ENCODE peak calls at places on chromosomes 11 and 22, in six cellular contexts. P is right cardiac atrium; J is foreskin keratinocyte; T is naive thymus-derived CD4-positive, alpha-beta T cell; R is IMR-90; S is HL-60. W is an unnamed sample.

GRCh38 chr11:762421-763072 is 14.7 kb downstream of the GATD1 start:
- DNase-seq in P (peak), J (peak), T (no peak), R (peak), S (peak), W (peak)

GRCh38 chr11:63920126-63920869 is 3.3 kb upstream of the RCOR2 start:
- DNase-seq in P (peak), J (no peak), T (no peak), R (no peak), S (no peak), W (no peak)

GRCh38 chr11:79501688-79502087 is 60.9 kb upstream of the TENM4 start:
- DNase-seq in P (no peak), J (no peak), T (no peak), R (no peak), S (no peak), W (no peak)

GRCh38 chr11:116610190-116610589 is 162.6 kb downstream of the BUD13 start:
- DNase-seq in P (no peak), J (no peak), T (no peak), R (no peak), S (no peak), W (no peak)

GRCh38 chr11:9269492-9270030 is 4.4 kb upstream of the DENND5A start:
- DNase-seq in P (no peak), J (no peak), T (no peak), R (peak), S (no peak), W (no peak)

GRCh38 chr11:47797633-47798032 is 30.5 kb upstream of the FNBP4 start:
- DNase-seq in P (no peak), J (peak), T (no peak), R (peak), S (peak), W (peak)

GRCh38 chr11:1088927-1089737 is 14.5 kb downstream of the MUC2 start:
- DNase-seq in P (peak), J (no peak), T (no peak), R (no peak), S (no peak), W (no peak)

GRCh38 chr11:12518606-12519385 is 141.4 kb downstream of the PARVA start:
- DNase-seq in P (no peak), J (no peak), T (no peak), R (no peak), S (no peak), W (no peak)

GRCh38 chr22:46381142-46381541 is 45.6 kb downstream of the TRMU start:
- DNase-seq in P (peak), J (peak), T (no peak), R (peak), S (no peak), W (no peak)

GRCh38 chr11:42012261-42012660 is 552.8 kb upstream of the LRRC4C start:
- DNase-seq in P (no peak), J (no peak), T (no peak), R (no peak), S (no peak), W (no peak)

GRCh38 chr11:106276859-106277436 is 199.5 kb downstream of the AASDHPPT start:
- DNase-seq in P (no peak), J (peak), T (no peak), R (peak), S (no peak), W (no peak)

GRCh38 chr11:72209101-72209500 is 7.5 kb upstream of the FOLR2 start:
- DNase-seq in P (no peak), J (no peak), T (no peak), R (no peak), S (peak), W (no peak)

GRCh38 chr22:32237021-32237420 is 18.1 kb downstream of the SLC5A4 start:
- DNase-seq in P (no peak), J (no peak), T (no peak), R (no peak), S (no peak), W (no peak)

GRCh38 chr22:46547883-46548244 is 10.4 kb upstream of the CELSR1 start:
- DNase-seq in P (peak), J (no peak), T (no peak), R (peak), S (no peak), W (no peak)

GRCh38 chr11:33774356-33775063 is at the start of gene FBXO3:
- DNase-seq in P (peak), J (peak), T (peak), R (peak), S (peak), W (no peak)

GRCh38 chr11:101127699-101128570 is 1.7 kb downstream of the PGR start:
- DNase-seq in P (peak), J (no peak), T (no peak), R (no peak), S (no peak), W (no peak)

GRCh38 chr11:125468852-125469251 is 27.2 kb downstream of the FEZ1 start:
- DNase-seq in P (no peak), J (no peak), T (no peak), R (no peak), S (no peak), W (no peak)

GRCh38 chr11:125465254-125465653 is 30.8 kb downstream of the FEZ1 start:
- DNase-seq in P (no peak), J (no peak), T (no peak), R (no peak), S (no peak), W (no peak)

GRCh38 chr11:125465701-125466100 is 30.4 kb downstream of the FEZ1 start:
- DNase-seq in P (no peak), J (no peak), T (no peak), R (no peak), S (no peak), W (no peak)

GRCh38 chr11:125468025-125468424 is 28.0 kb downstream of the FEZ1 start:
- DNase-seq in P (no peak), J (no peak), T (no peak), R (no peak), S (no peak), W (no peak)

DNA sequence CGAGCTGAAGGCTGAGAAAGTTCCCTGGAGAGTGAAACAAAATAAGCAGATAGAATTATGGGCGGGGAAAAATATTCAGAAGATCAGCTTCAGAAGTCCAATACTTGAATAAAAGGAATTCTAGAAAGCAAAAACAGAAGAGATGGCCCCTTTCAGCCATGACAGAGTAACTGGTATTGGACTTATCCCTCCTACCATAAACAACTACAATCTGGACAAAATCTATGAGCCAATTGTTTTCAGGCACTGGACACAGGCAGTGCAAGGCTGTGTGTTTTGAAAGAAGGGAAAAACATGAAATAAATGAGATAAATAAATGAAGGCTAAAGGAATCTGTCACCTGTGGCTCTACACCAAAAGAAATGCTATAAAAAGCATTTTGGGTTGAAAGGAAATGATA is 25.7 kb downstream of the FEZ1 start:
- DNase-seq in P (no peak), J (no peak), T (no peak), R (no peak), S (no peak), W (no peak)
- H3K27ac ChIP-seq in P (no peak), J (no peak), T (no peak), R (no peak), S (no peak), W (no peak)

GRCh38 chr11:86674965-86675364 is 2.5 kb upstream of the ME3 start:
- DNase-seq in P (no peak), J (no peak), T (no peak), R (no peak), S (peak), W (no peak)

GRCh38 chr11:86678823-86679222 is 6.4 kb upstream of the ME3 start:
- DNase-seq in P (no peak), J (no peak), T (no peak), R (peak), S (no peak), W (no peak)

GRCh38 chr11:86678296-86678695 is 5.9 kb upstream of the ME3 start:
- DNase-seq in P (no peak), J (no peak), T (no peak), R (no peak), S (no peak), W (no peak)

GRCh38 chr11:86676010-86676409 is 3.6 kb upstream of the ME3 start:
- DNase-seq in P (no peak), J (no peak), T (no peak), R (no peak), S (no peak), W (no peak)

DNA sequence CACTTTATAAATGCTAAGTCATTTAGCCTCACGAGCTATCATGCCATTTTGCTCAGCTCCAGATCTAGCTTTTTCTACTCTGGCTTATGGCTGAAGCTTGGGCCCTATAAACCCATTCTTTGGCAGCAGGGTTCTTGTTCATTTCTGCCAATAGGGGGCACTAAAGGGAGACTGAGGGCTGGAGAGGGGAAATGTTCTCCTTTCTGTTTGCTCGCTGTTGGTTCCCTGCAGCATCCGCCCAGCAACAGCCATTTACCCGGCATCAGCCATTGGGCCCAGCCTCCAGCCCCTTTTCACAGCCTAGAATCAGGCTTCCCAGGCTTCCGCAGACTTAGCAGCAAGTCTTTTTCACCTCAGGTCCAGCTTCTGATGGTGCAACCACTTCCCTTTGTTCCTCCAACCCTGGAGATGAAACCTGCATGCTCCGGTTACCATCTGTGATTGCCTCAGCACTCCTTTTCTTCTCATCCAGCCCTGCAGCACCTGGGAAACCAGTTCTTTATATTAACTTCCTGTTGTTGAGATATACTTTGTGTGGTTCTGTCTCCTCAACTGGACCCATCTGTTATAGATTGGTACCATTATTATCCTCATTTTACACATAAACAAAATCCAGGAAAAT is 4.2 kb upstream of the ME3 start:
- DNase-seq in P (no peak), J (no peak), T (no peak), R (no peak), S (no peak), W (no peak)
- H3K27ac ChIP-seq in P (no peak), J (no peak), T (no peak), R (no peak), S (no peak), W (no peak)

DNA sequence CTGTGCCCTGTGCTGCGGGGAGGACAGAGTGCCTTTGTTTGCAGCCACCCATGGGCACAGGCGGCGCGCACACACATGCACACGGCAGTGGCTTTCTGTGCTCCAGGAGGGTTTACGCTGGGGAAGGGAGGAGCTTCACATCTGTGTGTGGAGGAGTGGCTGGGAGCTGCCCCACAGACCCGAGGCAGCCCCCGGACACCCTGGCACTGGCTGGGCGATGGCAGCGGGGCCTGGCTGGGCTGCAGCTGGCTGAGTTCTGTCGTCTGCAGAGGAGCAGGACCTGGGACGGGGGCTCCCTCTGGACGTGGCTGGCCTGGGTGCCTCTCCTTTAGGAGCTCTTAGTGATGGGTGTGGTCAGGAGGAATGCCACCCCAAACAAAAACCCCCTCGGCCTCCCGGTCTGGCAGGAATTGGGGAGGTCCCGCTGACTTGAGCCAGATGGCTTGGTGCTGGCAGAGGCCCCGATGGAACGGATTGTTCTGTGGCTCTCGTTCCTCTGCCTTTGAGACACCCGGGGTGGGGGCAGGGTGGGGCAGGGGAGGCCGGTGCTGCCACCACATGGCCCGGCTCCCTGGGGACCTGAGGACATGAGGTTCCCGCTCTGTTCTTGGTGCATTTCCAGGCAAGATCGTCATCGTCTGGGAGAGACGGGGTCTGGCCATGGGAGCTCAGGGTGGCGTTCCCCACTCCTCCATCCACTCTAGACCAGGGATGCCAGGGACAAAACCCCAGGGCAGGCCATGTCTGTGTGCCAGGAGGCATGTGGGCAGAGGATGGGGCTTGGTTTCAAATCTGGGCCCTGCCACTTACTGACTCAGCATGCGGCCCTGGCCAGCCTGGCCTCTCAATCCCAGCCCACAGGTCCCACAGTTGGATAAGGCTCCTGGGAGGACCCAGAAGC is 1290.7 kb downstream of the BRD1 start:
- DNase-seq in P (no peak), J (no peak), T (no peak), R (no peak), S (no peak), W (no peak)
- H3K27ac ChIP-seq in P (no peak), J (no peak), T (no peak), R (no peak), S (no peak), W (no peak)

GRCh38 chr11:3004481-3004880 is 12.4 kb upstream of the NAP1L4 start:
- DNase-seq in P (no peak), J (no peak), T (no peak), R (no peak), S (no peak), W (no peak)
- H3K27ac ChIP-seq in P (no peak), J (peak), T (no peak), R (no peak), S (no peak), W (peak)

DNA sequence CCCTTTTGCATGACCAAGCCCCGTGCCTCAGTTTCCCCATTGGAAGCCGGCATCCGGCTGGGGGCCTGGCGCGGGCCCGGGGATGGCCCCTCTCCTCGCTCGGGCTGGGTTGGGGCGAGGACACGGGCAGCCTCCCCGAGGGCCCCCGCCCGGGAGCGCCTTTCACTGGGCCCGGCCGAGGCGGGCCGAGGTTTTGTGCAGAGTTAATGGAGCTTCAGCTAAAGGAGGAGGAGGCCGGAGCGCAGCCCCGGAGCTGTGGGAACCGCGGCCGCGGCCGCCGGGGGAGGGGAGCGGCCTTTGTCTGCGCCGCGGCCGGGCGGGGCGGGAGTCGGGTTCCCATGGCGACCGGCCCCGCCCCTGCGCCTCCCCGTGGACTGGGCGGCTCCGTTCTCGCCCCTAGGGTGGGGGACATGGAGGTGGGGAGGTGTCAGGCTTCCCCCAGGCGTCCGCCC is 1.4 kb upstream of the MAPK11 start:
- DNase-seq in P (peak), J (no peak), T (no peak), R (peak), S (peak), W (no peak)
- H3K27ac ChIP-seq in P (no peak), J (no peak), T (no peak), R (no peak), S (no peak), W (no peak)

GRCh38 chr11:83709434-83709833 is 423.3 kb upstream of the CCDC90B start:
- DNase-seq in P (no peak), J (no peak), T (no peak), R (no peak), S (no peak), W (no peak)

GRCh38 chr11:83713701-83714100 is 427.5 kb upstream of the CCDC90B start:
- DNase-seq in P (no peak), J (peak), T (no peak), R (peak), S (no peak), W (no peak)

GRCh38 chr11:83715927-83716525 is 429.9 kb upstream of the CCDC90B start:
- DNase-seq in P (no peak), J (no peak), T (no peak), R (no peak), S (no peak), W (no peak)

GRCh38 chr11:83706581-83706980 is 420.4 kb upstream of the CCDC90B start:
- DNase-seq in P (no peak), J (peak), T (no peak), R (no peak), S (no peak), W (no peak)

DNA sequence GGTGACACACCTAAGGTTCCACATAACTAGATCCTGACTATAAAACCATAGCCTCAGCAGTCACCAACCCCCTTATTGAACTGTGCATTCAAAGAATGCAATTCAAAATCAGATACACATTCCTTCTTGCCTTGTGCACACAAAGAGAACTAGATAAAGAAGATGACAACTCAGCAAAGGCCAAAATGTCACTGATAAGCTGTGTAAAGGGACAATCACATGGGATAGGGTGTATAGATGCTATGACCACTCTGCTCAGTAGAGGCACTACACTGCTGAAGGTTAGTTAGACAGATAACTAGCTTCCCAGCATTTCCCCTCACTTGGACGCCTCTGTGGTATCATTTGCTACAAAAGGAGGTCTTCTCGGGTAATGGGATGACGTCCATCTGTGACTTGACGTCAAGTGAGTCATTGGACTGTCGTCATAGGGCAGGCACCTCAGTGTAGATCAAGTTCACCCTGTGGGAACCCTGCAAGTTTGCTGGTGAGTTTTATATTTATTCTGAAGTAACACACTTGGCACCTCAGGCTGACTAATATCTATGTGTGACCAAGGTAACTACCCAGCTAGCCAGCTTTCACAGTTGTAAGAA is 425.0 kb upstream of the CCDC90B start:
- DNase-seq in P (no peak), J (no peak), T (no peak), R (peak), S (no peak), W (no peak)
- H3K27ac ChIP-seq in P (no peak), J (no peak), T (no peak), R (no peak), S (no peak), W (no peak)

GRCh38 chr22:23786752-23787599 is at the start of gene SMARCB1:
- DNase-seq in P (peak), J (peak), T (peak), R (peak), S (peak), W (peak)

GRCh38 chr22:23789121-23789520 is 2.4 kb downstream of the SMARCB1 start:
- DNase-seq in P (peak), J (no peak), T (no peak), R (no peak), S (no peak), W (no peak)

GRCh38 chr22:23786261-23786710 is 480 bp upstream of the SMARCB1 start:
- DNase-seq in P (no peak), J (no peak), T (no peak), R (no peak), S (no peak), W (no peak)

GRCh38 chr22:23787910-23788309 is 1.1 kb downstream of the SMARCB1 start:
- DNase-seq in P (peak), J (no peak), T (no peak), R (no peak), S (no peak), W (no peak)

GRCh38 chr22:23787600-23787896 is 782 bp downstream of the SMARCB1 start:
- DNase-seq in P (no peak), J (no peak), T (no peak), R (no peak), S (no peak), W (no peak)
- H3K27ac ChIP-seq in P (peak), J (peak), T (peak), R (peak), S (peak), W (peak)

GRCh38 chr22:19984851-19985811 is 31.5 kb downstream of the ARVCF start:
- DNase-seq in P (peak), J (no peak), T (no peak), R (no peak), S (no peak), W (no peak)
- H3K27ac ChIP-seq in P (peak), J (no peak), T (no peak), R (no peak), S (no peak), W (no peak)

W was measured in epithelial cell of prostate.